ENCODE peak calls at places on chromosomes 1 and 21, in seven cellular contexts. L is lower lobe of right lung, M is suprapubic skin, Q is stomach, O is Peyer's patch, G is colonic mucosa, Z is cardiac fibroblast. N is an unnamed sample.

GRCh38 chr21:36784942-36785341 is 86.0 kb downstream of the SIM2 start:
- DNase-seq in L (no peak), M (no peak), Q (no peak), O (no peak), G (no peak), Z (no peak), N (no peak)

GRCh38 chr21:28537371-28538079 is 455.2 kb downstream of the LTN1 start:
- DNase-seq in L (no peak), M (no peak), Q (no peak), O (no peak), G (no peak), Z (peak), N (peak)

GRCh38 chr1:27045973-27046558 is 33.4 kb upstream of the TENT5B start:
- DNase-seq in L (peak), M (no peak), Q (peak), O (peak), G (peak), Z (peak), N (peak)

GRCh38 chr1:55033215-55033614 is 6.1 kb upstream of the PCSK9 start:
- DNase-seq in L (no peak), M (no peak), Q (no peak), O (no peak), G (no peak), Z (no peak), N (no peak)

GRCh38 chr1:117788014-117788413 is 141.4 kb downstream of the GDAP2 start:
- DNase-seq in L (no peak), M (no peak), Q (no peak), O (no peak), G (no peak), Z (no peak), N (no peak)

GRCh38 chr1:29820401-29820800 is 584.1 kb downstream of the PTPRU start:
- DNase-seq in L (no peak), M (no peak), Q (no peak), O (peak), G (no peak), Z (no peak), N (no peak)

GRCh38 chr1:24075946-24076345 is 36.0 kb downstream of the MYOM3 start:
- DNase-seq in L (peak), M (no peak), Q (no peak), O (no peak), G (no peak), Z (no peak), N (no peak)

GRCh38 chr1:213326666-213327317 is 275.8 kb downstream of the RPS6KC1 start:
- DNase-seq in L (peak), M (no peak), Q (no peak), O (no peak), G (no peak), Z (peak), N (peak)

GRCh38 chr21:22842875-22843274 is 1844.7 kb downstream of the NCAM2 start:
- DNase-seq in L (no peak), M (no peak), Q (no peak), O (no peak), G (no peak), Z (no peak), N (no peak)

GRCh38 chr1:17606826-17607440 is 67.4 kb downstream of the ARHGEF10L start:
- DNase-seq in L (peak), M (peak), Q (peak), O (peak), G (peak), Z (peak), N (peak)

GRCh38 chr1:37323486-37324377 is 150.6 kb upstream of the ZC3H12A start:
- DNase-seq in L (no peak), M (no peak), Q (no peak), O (peak), G (peak), Z (peak), N (no peak)

GRCh38 chr1:209590405-209590804 is 6.9 kb downstream of the CAMK1G start:
- DNase-seq in L (no peak), M (no peak), Q (no peak), O (no peak), G (no peak), Z (peak), N (no peak)

GRCh38 chr21:42225571-42226155 is 6.7 kb downstream of the ABCG1 start:
- DNase-seq in L (peak), M (no peak), Q (no peak), O (no peak), G (peak), Z (no peak), N (no peak)

GRCh38 chr1:15803380-15803779 is 4.1 kb downstream of the UQCRHL start:
- DNase-seq in L (no peak), M (no peak), Q (no peak), O (no peak), G (no peak), Z (peak), N (no peak)

GRCh38 chr1:179817789-179818188 is 59.8 kb downstream of the TOR1AIP2 start:
- DNase-seq in L (no peak), M (peak), Q (no peak), O (no peak), G (no peak), Z (peak), N (peak)

GRCh38 chr1:73100216-73100615 is 817.9 kb upstream of the NEGR1 start:
- DNase-seq in L (no peak), M (no peak), Q (no peak), O (no peak), G (no peak), Z (no peak), N (no peak)

GRCh38 chr1:64891440-64891815 is 74.9 kb downstream of the JAK1 start:
- DNase-seq in L (no peak), M (no peak), Q (no peak), O (no peak), G (no peak), Z (no peak), N (no peak)

GRCh38 chr1:235024706-235025421 is 103.8 kb downstream of the TOMM20 start:
- DNase-seq in L (no peak), M (peak), Q (no peak), O (peak), G (no peak), Z (no peak), N (no peak)

GRCh38 chr1:152869808-152870419 is 8.2 kb upstream of the SMCP start:
- DNase-seq in L (peak), M (peak), Q (peak), O (peak), G (peak), Z (peak), N (peak)

GRCh38 chr1:70778934-70779333 is 268.7 kb downstream of the PTGER3 start:
- DNase-seq in L (no peak), M (no peak), Q (no peak), O (no peak), G (no peak), Z (no peak), N (peak)

GRCh38 chr1:100530901-100531487 is 6.9 kb upstream of the GPR88 start:
- DNase-seq in L (no peak), M (no peak), Q (peak), O (no peak), G (no peak), Z (peak), N (peak)

GRCh38 chr1:161879261-161879660 is 113.1 kb downstream of the ATF6 start:
- DNase-seq in L (no peak), M (no peak), Q (no peak), O (no peak), G (no peak), Z (no peak), N (no peak)

GRCh38 chr1:151715726-151716404 is 738 bp downstream of the CELF3 start:
- DNase-seq in L (no peak), M (no peak), Q (no peak), O (no peak), G (no peak), Z (no peak), N (no peak)

GRCh38 chr1:150511551-150511950 is 3.6 kb downstream of the ECM1 start:
- DNase-seq in L (peak), M (no peak), Q (no peak), O (no peak), G (no peak), Z (no peak), N (no peak)

GRCh38 chr1:1170891-1171550 is 2.7 kb upstream of the TTLL10 start:
- DNase-seq in L (no peak), M (peak), Q (no peak), O (no peak), G (peak), Z (no peak), N (no peak)

GRCh38 chr1:1171551-1172340 is 1.9 kb upstream of the TTLL10 start:
- DNase-seq in L (no peak), M (peak), Q (no peak), O (peak), G (peak), Z (no peak), N (no peak)

GRCh38 chr1:1173061-1173792 is 453 bp upstream of the TTLL10 start:
- DNase-seq in L (no peak), M (peak), Q (no peak), O (no peak), G (peak), Z (no peak), N (no peak)

GRCh38 chr1:1175221-1176062 is 1.8 kb downstream of the TTLL10 start:
- DNase-seq in L (no peak), M (peak), Q (no peak), O (no peak), G (no peak), Z (no peak), N (no peak)

GRCh38 chr1:1173793-1174415 is at the start of gene TTLL10:
- DNase-seq in L (peak), M (peak), Q (no peak), O (peak), G (peak), Z (no peak), N (no peak)
- H3K4me3 ChIP-seq in L (no peak), M (no peak), Q (no peak), O (no peak), G (no peak), Z (no peak), N (no peak)

GRCh38 chr1:67150931-67151330 is 15.3 kb upstream of the IL23R start:
- DNase-seq in L (no peak), M (no peak), Q (no peak), O (no peak), G (no peak), Z (no peak), N (no peak)

GRCh38 chr1:67146101-67146500 is 11.3 kb upstream of the C1orf141 start:
- DNase-seq in L (no peak), M (no peak), Q (no peak), O (no peak), G (no peak), Z (no peak), N (no peak)

GRCh38 chr1:67148516-67149178 is 13.9 kb upstream of the C1orf141 start:
- DNase-seq in L (no peak), M (no peak), Q (no peak), O (no peak), G (no peak), Z (peak), N (no peak)

GRCh38 chr1:67146539-67146938 is 11.8 kb upstream of the C1orf141 start:
- DNase-seq in L (no peak), M (no peak), Q (no peak), O (no peak), G (no peak), Z (no peak), N (no peak)

DNA sequence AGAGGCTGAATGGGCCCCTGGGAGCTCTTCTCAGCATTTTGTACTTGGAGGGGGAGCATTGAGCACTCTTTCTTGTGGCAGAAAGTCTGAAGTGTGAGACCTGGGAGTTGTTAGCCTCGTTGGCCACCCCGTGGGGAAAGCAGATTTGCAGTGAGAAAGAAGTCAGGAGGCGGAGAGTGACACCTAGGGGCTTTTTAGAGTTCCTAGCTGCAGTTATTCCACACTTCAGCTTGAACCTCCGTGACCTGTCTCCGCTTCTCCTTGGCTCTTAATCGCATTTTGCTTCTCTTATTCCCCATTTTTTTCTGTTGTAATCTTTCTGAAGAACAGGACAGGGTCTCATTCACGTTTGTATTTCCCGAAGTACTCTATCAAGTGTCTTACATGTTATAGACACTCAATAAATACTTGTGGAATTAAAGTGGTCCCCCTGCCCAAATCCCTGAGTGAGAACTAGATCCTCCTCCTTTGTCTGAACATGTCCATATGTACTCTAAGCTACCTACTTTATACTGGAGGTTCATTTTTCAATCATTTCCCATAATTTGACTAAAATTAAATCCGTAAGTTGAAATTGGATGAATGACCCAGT is 14.5 kb upstream of the C1orf141 start:
- DNase-seq in L (no peak), M (peak), Q (peak), O (peak), G (peak), Z (peak), N (peak)
- TF ChIP-seq CTCF in L (peak), M (peak), Q (peak), O (peak), G (peak), Z (peak), N (peak)

GRCh38 chr1:11143907-11144306 is 44.2 kb upstream of the EXOSC10 start:
- DNase-seq in L (no peak), M (no peak), Q (no peak), O (no peak), G (no peak), Z (no peak), N (no peak)

GRCh38 chr1:11150326-11150725 is 38.8 kb upstream of the ANGPTL7 start:
- DNase-seq in L (no peak), M (no peak), Q (no peak), O (no peak), G (no peak), Z (no peak), N (no peak)

GRCh38 chr1:11144563-11145256 is 44.4 kb upstream of the ANGPTL7 start:
- DNase-seq in L (no peak), M (no peak), Q (no peak), O (no peak), G (no peak), Z (no peak), N (no peak)

GRCh38 chr1:11145741-11146140 is 43.4 kb upstream of the ANGPTL7 start:
- DNase-seq in L (no peak), M (no peak), Q (no peak), O (no peak), G (no peak), Z (no peak), N (no peak)

DNA sequence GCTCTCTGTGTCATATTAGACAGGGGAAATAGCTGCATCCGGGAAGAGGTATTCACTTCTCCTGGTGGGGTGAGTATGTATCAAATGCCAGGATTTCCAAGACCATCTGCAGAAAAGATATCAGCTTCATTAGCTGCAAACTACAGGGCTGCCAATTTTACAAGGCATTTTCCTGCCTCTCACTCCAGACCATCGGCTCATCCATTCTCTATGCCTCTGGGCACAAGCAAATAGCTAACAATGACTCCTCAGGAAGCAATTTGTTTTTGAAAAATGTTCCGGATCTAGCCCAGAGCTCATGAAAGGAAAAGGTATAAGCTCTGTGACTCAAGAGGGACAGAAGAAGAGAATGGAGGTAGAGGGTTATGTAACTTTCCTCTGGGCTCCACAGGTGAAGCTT is 41.8 kb upstream of the ANGPTL7 start:
- DNase-seq in L (no peak), M (no peak), Q (no peak), O (no peak), G (no peak), Z (peak), N (no peak)
- H3K4me3 ChIP-seq in L (no peak), M (no peak), Q (no peak), O (no peak), G (no peak), Z (no peak), N (no peak)

GRCh38 chr1:167861664-167862381 is 52.1 kb downstream of the ADCY10 start:
- DNase-seq in L (no peak), M (no peak), Q (no peak), O (no peak), G (no peak), Z (no peak), N (no peak)

GRCh38 chr1:167863921-167864279 is 50.0 kb downstream of the ADCY10 start:
- DNase-seq in L (no peak), M (no peak), Q (no peak), O (no peak), G (no peak), Z (no peak), N (no peak)

GRCh38 chr1:167860231-167860923 is 53.6 kb downstream of the ADCY10 start:
- DNase-seq in L (no peak), M (no peak), Q (no peak), O (no peak), G (no peak), Z (peak), N (peak)

GRCh38 chr1:167864392-167864992 is 49.4 kb downstream of the ADCY10 start:
- DNase-seq in L (no peak), M (no peak), Q (no peak), O (no peak), G (no peak), Z (no peak), N (no peak)

DNA sequence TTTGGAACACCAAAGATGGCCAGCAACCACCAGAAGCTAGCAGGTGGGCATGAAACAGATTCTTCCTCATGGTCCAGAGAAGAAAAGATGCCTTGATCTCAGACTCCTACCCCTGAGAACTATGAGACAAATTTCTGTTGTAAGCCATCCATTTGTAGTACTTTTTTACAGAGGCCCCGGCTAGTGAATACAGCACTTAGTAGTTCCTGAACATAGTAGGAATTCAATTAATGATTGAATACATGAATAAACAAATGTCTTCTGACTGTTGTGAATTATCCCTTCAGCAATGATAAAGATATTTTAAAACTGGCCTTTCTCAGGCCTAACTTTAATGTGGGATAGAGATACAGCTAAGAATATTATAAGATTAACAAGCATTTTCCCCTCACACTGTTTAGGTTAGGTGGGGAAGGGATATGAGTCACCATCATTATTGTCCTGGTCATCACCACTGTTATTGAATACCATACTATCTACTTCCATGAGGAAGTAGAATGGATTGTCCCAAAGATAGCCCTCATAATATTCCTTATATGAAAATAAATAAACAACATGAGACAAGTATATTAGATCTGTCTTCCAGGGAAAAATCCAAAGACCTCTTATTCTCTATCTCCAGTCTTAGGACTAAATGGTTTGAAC is 51.4 kb downstream of the ADCY10 start:
- DNase-seq in L (no peak), M (no peak), Q (no peak), O (no peak), G (no peak), Z (peak), N (peak)
- TF ChIP-seq CTCF in L (no peak), M (no peak), Q (no peak), O (no peak), G (no peak), Z (no peak), N (no peak)

GRCh38 chr1:204712718-204713430 is 27.3 kb upstream of the LRRN2 start:
- DNase-seq in L (no peak), M (no peak), Q (no peak), O (no peak), G (no peak), Z (no peak), N (no peak)

GRCh38 chr1:204713541-204713940 is 28.0 kb upstream of the LRRN2 start:
- DNase-seq in L (no peak), M (no peak), Q (no peak), O (no peak), G (no peak), Z (no peak), N (no peak)

GRCh38 chr1:204711947-204712701 is 26.6 kb upstream of the LRRN2 start:
- DNase-seq in L (no peak), M (no peak), Q (no peak), O (no peak), G (peak), Z (no peak), N (no peak)

GRCh38 chr1:204714861-204715511 is 29.4 kb upstream of the LRRN2 start:
- DNase-seq in L (no peak), M (no peak), Q (no peak), O (no peak), G (no peak), Z (no peak), N (no peak)

DNA sequence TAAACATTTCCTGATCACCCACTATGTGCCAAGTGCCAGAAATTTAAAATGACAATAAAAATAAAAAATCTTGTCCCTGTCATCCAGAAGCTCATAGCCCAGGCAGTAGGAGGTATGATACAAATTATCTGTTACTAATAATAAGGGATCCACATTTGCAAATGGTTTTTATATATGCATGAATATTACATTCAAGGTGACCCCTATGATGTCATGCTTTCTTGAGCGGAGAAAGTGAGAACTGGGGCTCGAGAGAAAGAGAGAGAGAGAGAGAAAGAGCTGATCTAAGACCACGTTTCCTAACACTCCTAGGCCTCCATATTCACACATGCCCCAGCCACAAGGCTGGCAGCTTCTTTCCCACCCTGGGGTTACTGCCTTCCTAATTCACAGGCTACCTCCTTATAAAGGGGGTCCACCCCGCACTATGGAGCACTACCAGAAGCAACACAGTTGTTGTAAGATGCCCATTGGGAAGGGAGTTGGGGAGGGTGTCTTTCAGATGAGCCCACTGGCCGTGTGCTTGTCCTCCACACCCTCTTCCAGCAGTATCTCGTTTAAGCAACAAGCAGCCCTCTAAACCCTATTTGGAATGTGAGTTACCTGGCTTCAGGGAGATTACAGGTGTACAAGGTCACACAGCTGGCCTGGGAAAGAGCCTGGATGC is 28.8 kb upstream of the LRRN2 start:
- DNase-seq in L (no peak), M (no peak), Q (no peak), O (no peak), G (no peak), Z (no peak), N (no peak)
- H3K4me3 ChIP-seq in L (no peak), M (no peak), Q (no peak), O (no peak), G (no peak), Z (no peak), N (no peak)

N was measured in AG10803.